ENCODE peak calls at places on chromosome 1, in four cellular contexts. One of them, this sample, is unnamed.

GRCh38 chr1:3577711-3578432 is 33.4 kb downstream of the MEGF6 start:
- DNase-seq in central memory CD4-positive, alpha-beta T cell: no peak
- DNase-seq in GDM1: no peak
- DNase-seq in NCI-H345: no peak
- DNase-seq in this sample: no peak

GRCh38 chr1:240254778-240255291 is 163.2 kb downstream of the FMN2 start:
- DNase-seq in central memory CD4-positive, alpha-beta T cell: no peak
- DNase-seq in GDM1: no peak
- DNase-seq in NCI-H345: no peak
- DNase-seq in this sample: no peak

GRCh38 chr1:9294440-9294773 is 1.7 kb downstream of the SPSB1 start:
- DNase-seq in central memory CD4-positive, alpha-beta T cell: no peak
- DNase-seq in GDM1: no peak
- DNase-seq in NCI-H345: no peak
- DNase-seq in this sample: no peak

GRCh38 chr1:150720098-150720497 is 597 bp downstream of the HORMAD1 start:
- DNase-seq in central memory CD4-positive, alpha-beta T cell: no peak
- DNase-seq in GDM1: no peak
- DNase-seq in NCI-H345: no peak
- DNase-seq in this sample: no peak

GRCh38 chr1:185155600-185156320 is 993 bp downstream of the TRMT1L start:
- DNase-seq in central memory CD4-positive, alpha-beta T cell: peak
- DNase-seq in GDM1: no peak
- DNase-seq in NCI-H345: no peak
- DNase-seq in this sample: peak

GRCh38 chr1:41313661-41314131 is 47.5 kb upstream of the FOXO6 start:
- DNase-seq in central memory CD4-positive, alpha-beta T cell: no peak
- DNase-seq in GDM1: no peak
- DNase-seq in NCI-H345: no peak
- DNase-seq in this sample: no peak

GRCh38 chr1:186518822-186519381 is 58.0 kb upstream of the PDC start:
- DNase-seq in central memory CD4-positive, alpha-beta T cell: no peak
- DNase-seq in GDM1: no peak
- DNase-seq in NCI-H345: no peak
- DNase-seq in this sample: no peak

GRCh38 chr1:244171241-244171985 is 120.3 kb downstream of the ZBTB18 start:
- DNase-seq in central memory CD4-positive, alpha-beta T cell: no peak
- DNase-seq in GDM1: no peak
- DNase-seq in NCI-H345: no peak
- DNase-seq in this sample: no peak

GRCh38 chr1:50841791-50842387 is 118.2 kb downstream of the FAF1 start:
- DNase-seq in central memory CD4-positive, alpha-beta T cell: no peak
- DNase-seq in GDM1: no peak
- DNase-seq in NCI-H345: no peak
- DNase-seq in this sample: no peak

GRCh38 chr1:1080122-1080753 is 6.1 kb upstream of the RNF223 start:
- DNase-seq in central memory CD4-positive, alpha-beta T cell: no peak
- DNase-seq in GDM1: no peak
- DNase-seq in NCI-H345: peak
- DNase-seq in this sample: no peak

GRCh38 chr1:206556047-206556747 is 48.9 kb downstream of the RASSF5 start:
- DNase-seq in central memory CD4-positive, alpha-beta T cell: no peak
- DNase-seq in GDM1: no peak
- DNase-seq in NCI-H345: peak
- DNase-seq in this sample: no peak

GRCh38 chr1:36924282-36924791 is 110.0 kb downstream of the GRIK3 start:
- DNase-seq in central memory CD4-positive, alpha-beta T cell: no peak
- DNase-seq in GDM1: no peak
- DNase-seq in NCI-H345: peak
- DNase-seq in this sample: no peak

GRCh38 chr1:27605796-27606707 is 2.1 kb upstream of the AHDC1 start:
- DNase-seq in central memory CD4-positive, alpha-beta T cell: peak
- DNase-seq in GDM1: peak
- DNase-seq in NCI-H345: peak
- DNase-seq in this sample: peak

GRCh38 chr1:55815745-55816455 is 600.7 kb upstream of the USP24 start:
- DNase-seq in central memory CD4-positive, alpha-beta T cell: no peak
- DNase-seq in GDM1: no peak
- DNase-seq in NCI-H345: no peak
- DNase-seq in this sample: no peak

GRCh38 chr1:239545466-239545865 is 159.1 kb downstream of the CHRM3 start:
- DNase-seq in central memory CD4-positive, alpha-beta T cell: no peak
- DNase-seq in GDM1: no peak
- DNase-seq in NCI-H345: no peak
- DNase-seq in this sample: no peak

GRCh38 chr1:201191723-201192477 is 1.3 kb downstream of the IGFN1 start:
- DNase-seq in central memory CD4-positive, alpha-beta T cell: no peak
- DNase-seq in GDM1: no peak
- DNase-seq in NCI-H345: no peak
- DNase-seq in this sample: no peak

This sample was measured in naive thymus-derived CD4-positive, alpha-beta T cell.